ENCODE peak calls at places on chromosome 20, in nine cellular contexts. One of them, this sample, is unnamed.
A peak's percentile ranks its signal among the peaks of the same experiment; 100 is the strongest.

GRCh38 chr20:37897008-37897548 is 5.8 kb upstream of the VSTM2L start:
- DNase-seq in foreskin keratinocyte: no peak
- DNase-seq in endothelial cell: peak; percentile 56
- DNase-seq in H1: no peak
- DNase-seq in fibroblast of pulmonary artery: peak; percentile 33
- DNase-seq in transverse colon: no peak
- DNase-seq in NB4: peak; percentile 26
- DNase-seq in mammary epithelial cell: no peak
- DNase-seq in LNCaP clone FGC: no peak
- DNase-seq in this sample: no peak

GRCh38 chr20:8095648-8096572 is 36.2 kb upstream of the PLCB1 start:
- DNase-seq in mammary epithelial cell: no peak
- DNase-seq in fibroblast of pulmonary artery: peak; percentile 68
- DNase-seq in transverse colon: no peak
- DNase-seq in NB4: no peak
- DNase-seq in LNCaP clone FGC: peak; percentile 40
- DNase-seq in endothelial cell: no peak
- DNase-seq in H1: no peak
- DNase-seq in foreskin keratinocyte: peak; percentile 14
- DNase-seq in this sample: no peak

GRCh38 chr20:46268131-46268611 is 40.1 kb downstream of the CDH22 start:
- DNase-seq in foreskin keratinocyte: no peak
- DNase-seq in H1: no peak
- DNase-seq in LNCaP clone FGC: no peak
- DNase-seq in fibroblast of pulmonary artery: no peak
- DNase-seq in endothelial cell: no peak
- DNase-seq in transverse colon: no peak
- DNase-seq in mammary epithelial cell: no peak
- DNase-seq in NB4: no peak
- DNase-seq in this sample: no peak

GRCh38 chr20:4728121-4728520 is 6.4 kb downstream of the PRND start:
- DNase-seq in NB4: no peak
- DNase-seq in foreskin keratinocyte: peak; percentile 65
- DNase-seq in fibroblast of pulmonary artery: peak; percentile 21
- DNase-seq in H1: no peak
- DNase-seq in mammary epithelial cell: peak; percentile 23
- DNase-seq in endothelial cell: no peak
- DNase-seq in transverse colon: no peak
- DNase-seq in LNCaP clone FGC: no peak
- DNase-seq in this sample: no peak

GRCh38 chr20:58618694-58619540 is 32.2 kb upstream of the STX16 start:
- DNase-seq in NB4: no peak
- DNase-seq in endothelial cell: no peak
- DNase-seq in LNCaP clone FGC: no peak
- DNase-seq in transverse colon: no peak
- DNase-seq in H1: no peak
- DNase-seq in mammary epithelial cell: peak; percentile 64
- DNase-seq in foreskin keratinocyte: peak; percentile 42
- DNase-seq in fibroblast of pulmonary artery: peak; percentile 70
- DNase-seq in this sample: no peak

GRCh38 chr20:53635189-53635588 is 41.5 kb upstream of the ZNF217 start:
- DNase-seq in LNCaP clone FGC: no peak
- DNase-seq in transverse colon: no peak
- DNase-seq in mammary epithelial cell: no peak
- DNase-seq in foreskin keratinocyte: no peak
- DNase-seq in NB4: peak; percentile 46
- DNase-seq in H1: no peak
- DNase-seq in fibroblast of pulmonary artery: no peak
- DNase-seq in endothelial cell: no peak
- DNase-seq in this sample: no peak

GRCh38 chr20:57434390-57434700 is 43.1 kb downstream of the RBM38 start:
- DNase-seq in H1: no peak
- DNase-seq in fibroblast of pulmonary artery: no peak
- DNase-seq in LNCaP clone FGC: no peak
- DNase-seq in mammary epithelial cell: no peak
- DNase-seq in foreskin keratinocyte: no peak
- DNase-seq in transverse colon: no peak
- DNase-seq in NB4: peak; percentile 62
- DNase-seq in endothelial cell: no peak
- DNase-seq in this sample: no peak

GRCh38 chr20:42886046-42886445 is 303.7 kb downstream of the PTPRT start:
- DNase-seq in fibroblast of pulmonary artery: no peak
- DNase-seq in H1: no peak
- DNase-seq in mammary epithelial cell: no peak
- DNase-seq in endothelial cell: no peak
- DNase-seq in LNCaP clone FGC: no peak
- DNase-seq in NB4: no peak
- DNase-seq in transverse colon: no peak
- DNase-seq in foreskin keratinocyte: no peak
- DNase-seq in this sample: no peak

GRCh38 chr20:46512943-46513844 is at the start of gene ZNF334:
- DNase-seq in LNCaP clone FGC: no peak
- DNase-seq in fibroblast of pulmonary artery: peak; percentile 35
- DNase-seq in H1: peak; percentile 62
- DNase-seq in foreskin keratinocyte: peak; percentile 60
- DNase-seq in transverse colon: peak; percentile 28
- DNase-seq in NB4: peak; percentile 81
- DNase-seq in endothelial cell: peak; percentile 63
- DNase-seq in mammary epithelial cell: peak; percentile 9
- DNase-seq in this sample: no peak

GRCh38 chr20:58708246-58708931 is 15.8 kb downstream of the NPEPL1 start:
- DNase-seq in H1: no peak
- DNase-seq in mammary epithelial cell: no peak
- DNase-seq in foreskin keratinocyte: no peak
- DNase-seq in fibroblast of pulmonary artery: no peak
- DNase-seq in transverse colon: peak; percentile 4
- DNase-seq in NB4: peak; percentile 0
- DNase-seq in LNCaP clone FGC: no peak
- DNase-seq in endothelial cell: peak; percentile 3
- DNase-seq in this sample: no peak

GRCh38 chr20:1346322-1346969 is 17.5 kb upstream of the SDCBP2 start:
- DNase-seq in NB4: no peak
- DNase-seq in fibroblast of pulmonary artery: no peak
- DNase-seq in transverse colon: no peak
- DNase-seq in LNCaP clone FGC: no peak
- DNase-seq in H1: no peak
- DNase-seq in mammary epithelial cell: no peak
- DNase-seq in endothelial cell: no peak
- DNase-seq in foreskin keratinocyte: no peak
- DNase-seq in this sample: no peak

GRCh38 chr20:4061989-4062388 is 46.6 kb upstream of the RNF24 start:
- DNase-seq in mammary epithelial cell: no peak
- DNase-seq in foreskin keratinocyte: no peak
- DNase-seq in LNCaP clone FGC: no peak
- DNase-seq in H1: no peak
- DNase-seq in endothelial cell: no peak
- DNase-seq in transverse colon: no peak
- DNase-seq in fibroblast of pulmonary artery: no peak
- DNase-seq in NB4: peak; percentile 19
- DNase-seq in this sample: no peak

GRCh38 chr20:5714261-5715041 is 35.8 kb upstream of the SHLD1 start:
- DNase-seq in LNCaP clone FGC: no peak
- DNase-seq in fibroblast of pulmonary artery: peak; percentile 94
- DNase-seq in mammary epithelial cell: peak; percentile 88
- DNase-seq in transverse colon: no peak
- DNase-seq in endothelial cell: peak; percentile 53
- DNase-seq in H1: no peak
- DNase-seq in foreskin keratinocyte: peak; percentile 76
- DNase-seq in NB4: peak; percentile 56
- DNase-seq in this sample: peak; percentile 16

GRCh38 chr20:45419188-45420091 is 3.5 kb downstream of the PIGT start:
- DNase-seq in NB4: no peak
- DNase-seq in LNCaP clone FGC: peak; percentile 84
- DNase-seq in transverse colon: peak; percentile 80
- DNase-seq in foreskin keratinocyte: peak; percentile 68
- DNase-seq in mammary epithelial cell: peak; percentile 95
- DNase-seq in fibroblast of pulmonary artery: peak; percentile 99
- DNase-seq in H1: no peak
- DNase-seq in endothelial cell: no peak
- DNase-seq in this sample: peak; percentile 57

GRCh38 chr20:46071573-46071972 is 18.2 kb downstream of the NCOA5 start:
- DNase-seq in foreskin keratinocyte: no peak
- DNase-seq in transverse colon: no peak
- DNase-seq in endothelial cell: no peak
- DNase-seq in H1: no peak
- DNase-seq in LNCaP clone FGC: no peak
- DNase-seq in NB4: no peak
- DNase-seq in fibroblast of pulmonary artery: no peak
- DNase-seq in mammary epithelial cell: no peak
- DNase-seq in this sample: no peak

DNA sequence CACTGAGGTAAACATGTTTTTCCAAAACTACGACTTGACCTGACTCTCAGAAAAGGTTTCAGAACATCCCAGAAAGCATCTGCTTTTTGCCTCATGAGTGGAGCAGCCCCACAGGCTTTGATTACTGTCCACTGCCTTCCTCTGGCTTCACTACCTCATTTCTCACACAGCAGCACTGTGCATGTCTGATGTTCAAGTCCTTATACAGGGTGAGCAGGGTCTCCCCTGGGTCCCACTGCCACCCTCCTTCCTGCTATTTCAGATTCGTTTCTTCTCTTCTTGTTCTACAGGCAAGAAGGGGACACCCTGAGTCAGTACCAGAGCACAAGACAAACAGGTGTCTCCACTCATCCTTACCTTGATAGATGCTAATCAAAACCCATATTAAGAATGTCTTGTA is 64.7 kb upstream of the NFATC2 start:
- DNase-seq in mammary epithelial cell: no peak
- DNase-seq in foreskin keratinocyte: no peak
- DNase-seq in H1: no peak
- DNase-seq in endothelial cell: no peak
- DNase-seq in fibroblast of pulmonary artery: no peak
- DNase-seq in NB4: no peak
- DNase-seq in LNCaP clone FGC: no peak
- DNase-seq in transverse colon: no peak
- DNase-seq in this sample: no peak
- TF ChIP-seq CTCF in mammary epithelial cell: no peak
- TF ChIP-seq CTCF in foreskin keratinocyte: no peak
- TF ChIP-seq CTCF in H1: peak; percentile 13
- TF ChIP-seq CTCF in endothelial cell: no peak
- TF ChIP-seq CTCF in fibroblast of pulmonary artery: no peak
- TF ChIP-seq CTCF in NB4: no peak
- TF ChIP-seq CTCF in LNCaP clone FGC: no peak
- TF ChIP-seq CTCF in transverse colon: no peak
- TF ChIP-seq CTCF in this sample: no peak

DNA sequence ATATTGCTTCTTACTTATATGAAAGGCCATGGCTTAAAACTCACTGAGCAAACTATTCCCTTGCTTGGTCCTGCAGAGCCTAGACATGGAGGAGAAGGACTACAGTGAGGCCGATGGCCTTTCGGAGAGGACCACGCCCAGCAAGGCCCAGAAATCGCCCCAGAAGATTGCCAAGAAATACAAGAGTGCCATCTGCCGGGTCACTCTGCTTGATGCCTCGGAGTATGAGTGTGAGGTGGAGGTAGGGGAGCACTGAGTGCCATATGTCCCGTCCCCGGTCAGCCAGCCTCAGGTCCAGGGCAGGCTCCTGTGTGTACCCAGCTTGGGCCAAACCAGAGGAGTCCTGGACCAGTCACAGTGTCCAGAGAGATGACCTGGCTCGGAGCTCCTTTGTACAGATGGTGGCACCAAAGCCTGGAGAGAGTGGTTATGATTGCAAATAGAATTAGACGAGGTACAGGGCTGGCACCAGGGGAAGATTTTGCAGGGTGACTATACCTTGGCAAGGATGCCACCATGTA is 21.0 kb downstream of the EPB41L1 start:
- DNase-seq in mammary epithelial cell: no peak
- DNase-seq in NB4: no peak
- DNase-seq in transverse colon: no peak
- DNase-seq in LNCaP clone FGC: no peak
- DNase-seq in endothelial cell: no peak
- DNase-seq in H1: no peak
- DNase-seq in fibroblast of pulmonary artery: no peak
- DNase-seq in foreskin keratinocyte: no peak
- DNase-seq in this sample: no peak
- TF ChIP-seq CTCF in mammary epithelial cell: no peak
- TF ChIP-seq CTCF in NB4: no peak
- TF ChIP-seq CTCF in transverse colon: no peak
- TF ChIP-seq CTCF in LNCaP clone FGC: no peak
- TF ChIP-seq CTCF in endothelial cell: no peak
- TF ChIP-seq CTCF in H1: no peak
- TF ChIP-seq CTCF in fibroblast of pulmonary artery: no peak
- TF ChIP-seq CTCF in foreskin keratinocyte: no peak
- TF ChIP-seq CTCF in this sample: no peak

GRCh38 chr20:9169409-9169808 is 100.5 kb downstream of the PLCB4 start:
- DNase-seq in endothelial cell: no peak
- DNase-seq in NB4: no peak
- DNase-seq in fibroblast of pulmonary artery: no peak
- DNase-seq in foreskin keratinocyte: no peak
- DNase-seq in transverse colon: no peak
- DNase-seq in LNCaP clone FGC: no peak
- DNase-seq in H1: no peak
- DNase-seq in mammary epithelial cell: no peak
- DNase-seq in this sample: no peak

GRCh38 chr20:9177278-9177677 is 108.4 kb downstream of the PLCB4 start:
- DNase-seq in H1: no peak
- DNase-seq in fibroblast of pulmonary artery: no peak
- DNase-seq in transverse colon: no peak
- DNase-seq in LNCaP clone FGC: no peak
- DNase-seq in NB4: no peak
- DNase-seq in endothelial cell: no peak
- DNase-seq in foreskin keratinocyte: no peak
- DNase-seq in mammary epithelial cell: no peak
- DNase-seq in this sample: no peak

DNA sequence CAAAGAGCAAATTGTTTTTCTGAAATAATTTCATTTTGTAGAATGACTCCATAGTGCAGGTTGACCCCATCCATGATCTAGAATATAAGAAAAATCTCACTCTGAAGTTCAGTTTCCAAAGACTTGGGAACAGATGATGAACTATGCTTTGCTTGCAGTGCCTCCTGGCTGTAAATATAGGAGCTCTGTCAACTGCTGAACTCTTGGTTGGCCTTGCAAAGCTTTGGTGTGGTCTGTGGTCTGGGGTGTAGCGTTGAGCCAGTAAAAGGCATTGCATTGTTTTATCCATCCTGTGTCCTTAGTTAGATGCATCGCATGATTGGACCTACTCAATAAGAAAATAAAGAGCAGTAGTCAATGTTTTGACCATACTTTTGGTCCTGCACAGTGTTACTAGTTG is 104.0 kb downstream of the PLCB4 start:
- DNase-seq in fibroblast of pulmonary artery: peak; percentile 8
- DNase-seq in mammary epithelial cell: no peak
- DNase-seq in transverse colon: no peak
- DNase-seq in foreskin keratinocyte: no peak
- DNase-seq in NB4: no peak
- DNase-seq in LNCaP clone FGC: no peak
- DNase-seq in H1: no peak
- DNase-seq in endothelial cell: no peak
- DNase-seq in this sample: no peak
- TF ChIP-seq CTCF in fibroblast of pulmonary artery: no peak
- TF ChIP-seq CTCF in mammary epithelial cell: no peak
- TF ChIP-seq CTCF in transverse colon: no peak
- TF ChIP-seq CTCF in foreskin keratinocyte: peak; percentile 32
- TF ChIP-seq CTCF in NB4: no peak
- TF ChIP-seq CTCF in LNCaP clone FGC: peak; percentile 29
- TF ChIP-seq CTCF in H1: peak; percentile 36
- TF ChIP-seq CTCF in endothelial cell: no peak
- TF ChIP-seq CTCF in this sample: no peak

DNA sequence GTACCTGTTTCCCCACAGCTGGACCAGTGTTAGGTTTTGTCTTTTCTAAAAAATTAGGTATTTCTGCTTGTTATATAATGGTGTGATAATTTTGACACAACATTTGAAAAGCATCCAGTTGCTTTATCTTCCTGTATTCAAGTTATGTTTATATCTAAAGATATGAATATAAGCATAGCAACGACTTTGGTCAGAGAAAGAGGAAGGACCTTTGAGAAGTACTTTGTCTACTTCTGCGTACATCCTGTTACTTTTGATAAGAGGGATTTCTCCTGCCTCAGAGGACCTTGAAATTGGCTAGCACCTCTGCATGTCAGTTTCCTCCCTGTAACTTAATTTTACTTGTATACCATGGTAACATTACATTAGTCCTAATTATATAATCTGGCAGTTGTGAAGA is 24.7 kb downstream of the PHF20 start:
- DNase-seq in endothelial cell: no peak
- DNase-seq in NB4: peak; percentile 53
- DNase-seq in foreskin keratinocyte: no peak
- DNase-seq in LNCaP clone FGC: no peak
- DNase-seq in transverse colon: no peak
- DNase-seq in fibroblast of pulmonary artery: peak; percentile 74
- DNase-seq in H1: no peak
- DNase-seq in mammary epithelial cell: no peak
- DNase-seq in this sample: no peak
- TF ChIP-seq CTCF in endothelial cell: no peak
- TF ChIP-seq CTCF in NB4: no peak
- TF ChIP-seq CTCF in foreskin keratinocyte: no peak
- TF ChIP-seq CTCF in LNCaP clone FGC: no peak
- TF ChIP-seq CTCF in transverse colon: no peak
- TF ChIP-seq CTCF in fibroblast of pulmonary artery: no peak
- TF ChIP-seq CTCF in H1: no peak
- TF ChIP-seq CTCF in mammary epithelial cell: no peak
- TF ChIP-seq CTCF in this sample: no peak